ENCODE peak calls at places on chromosomes 7 and 10, in four cellular contexts. O is A549, F is neuronal stem cell, W is GM23248. S is an unnamed sample.

GRCh38 chr7:78232806-78233205 is 434.2 kb downstream of the PHTF2 start:
- DNase-seq in O (no peak), W (peak), F (no peak), S (no peak)

GRCh38 chr7:138886501-138886917 is 88.5 kb upstream of the ATP6V0A4 start:
- DNase-seq in W (peak), O (peak), F (no peak), S (peak)

GRCh38 chr10:28925154-28925663 is 247.9 kb downstream of the BAMBI start:
- DNase-seq in O (no peak), F (no peak), W (no peak), S (peak)

GRCh38 chr7:129224251-129225205 is at the start of gene AHCYL2:
- DNase-seq in O (peak), F (peak), W (peak), S (peak)

GRCh38 chr10:1382711-1383110 is 326.5 kb downstream of the WDR37 start:
- DNase-seq in F (no peak), W (no peak), O (no peak), S (no peak)

GRCh38 chr7:50349963-50350944 is 45.7 kb downstream of the IKZF1 start:
- DNase-seq in F (no peak), W (no peak), O (no peak), S (no peak)

GRCh38 chr10:71908998-71909397 is 55.2 kb upstream of the CHST3 start:
- DNase-seq in O (no peak), W (no peak), F (no peak), S (no peak)

GRCh38 chr7:44377681-44378421 is 52.5 kb upstream of the CAMK2B start:
- DNase-seq in O (no peak), W (no peak), F (no peak), S (no peak)

GRCh38 chr7:14752301-14752700 is 150.2 kb downstream of the DGKB start:
- DNase-seq in O (no peak), F (no peak), W (no peak), S (no peak)
- H3K4me2 ChIP-seq in O (no peak), F (no peak), W (no peak), S (no peak)

GRCh38 chr10:10872035-10872673 is 145.5 kb upstream of the CELF2 start:
- DNase-seq in O (no peak), W (peak), F (no peak), S (peak)
- H3K4me2 ChIP-seq in O (no peak), W (peak), F (no peak), S (peak)

DNA sequence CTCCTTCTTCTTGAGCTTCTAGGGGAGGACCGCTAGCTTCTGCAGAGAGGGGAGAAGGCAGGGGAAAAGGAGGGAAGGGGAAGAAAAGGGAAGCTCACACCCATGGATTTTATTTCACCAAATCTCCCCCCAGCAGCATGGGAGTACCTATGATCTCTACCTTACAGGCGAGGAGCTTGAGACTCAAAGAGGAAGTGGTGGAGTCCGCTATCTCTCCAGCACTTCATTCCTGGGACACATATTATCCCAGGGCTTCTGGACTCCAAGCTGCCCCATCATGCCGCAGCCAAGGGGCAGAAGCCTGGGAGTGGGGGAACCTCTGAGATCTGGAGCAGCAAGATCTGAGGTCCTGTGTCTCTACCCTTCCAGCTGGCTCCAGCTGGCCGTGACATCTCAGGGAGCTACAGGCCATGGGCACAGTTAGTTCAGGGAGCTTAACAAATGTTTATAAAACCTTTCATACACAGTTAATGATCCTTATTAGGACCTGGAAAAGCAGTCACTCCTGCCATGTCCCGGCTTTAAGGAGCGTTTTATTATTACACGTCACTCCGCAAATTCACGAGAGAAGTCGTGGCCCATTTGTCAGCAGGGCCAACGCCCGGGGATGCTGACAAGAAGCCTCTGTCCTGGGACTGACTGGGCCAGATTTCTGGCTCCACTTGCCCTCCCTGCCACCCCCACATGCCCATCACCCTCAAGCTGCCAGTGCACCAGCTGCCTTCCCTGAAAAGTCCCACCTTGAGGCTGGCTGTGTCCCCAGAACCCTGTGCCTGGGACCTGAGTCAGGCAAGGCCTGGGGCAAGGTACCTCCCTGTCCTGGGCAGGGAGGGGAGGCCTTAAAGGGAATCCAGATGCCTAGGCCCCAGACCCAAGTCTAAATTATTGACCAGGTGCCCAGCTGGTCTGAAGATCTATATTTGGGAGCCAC is 132.1 kb upstream of the ZMIZ1 start:
- DNase-seq in O (no peak), F (no peak), W (no peak), S (no peak)
- H3K4me2 ChIP-seq in O (no peak), F (no peak), W (no peak), S (no peak)

DNA sequence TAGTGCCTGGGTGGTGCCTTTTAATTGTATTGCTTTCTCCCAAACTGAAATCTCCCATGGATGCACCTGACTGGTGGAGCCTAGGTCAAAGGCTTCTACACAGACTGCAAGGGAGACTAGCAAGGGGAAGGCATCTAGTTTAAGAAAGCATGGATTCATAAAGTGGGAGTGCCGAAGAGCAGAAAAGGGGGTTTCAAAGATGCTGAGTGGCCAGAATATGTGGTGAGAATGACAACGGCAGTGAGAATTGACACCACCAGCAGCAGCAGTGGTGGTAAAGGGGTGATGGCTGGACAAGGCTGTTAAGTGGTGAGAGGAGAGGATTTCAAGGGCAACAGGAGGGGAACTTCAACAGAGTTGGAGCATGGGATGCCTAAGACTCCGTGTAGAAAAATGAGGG is 36.7 kb downstream of the LSMEM1 start:
- DNase-seq in O (no peak), F (no peak), W (no peak), S (no peak)
- H3K4me2 ChIP-seq in O (no peak), F (no peak), W (no peak), S (no peak)

DNA sequence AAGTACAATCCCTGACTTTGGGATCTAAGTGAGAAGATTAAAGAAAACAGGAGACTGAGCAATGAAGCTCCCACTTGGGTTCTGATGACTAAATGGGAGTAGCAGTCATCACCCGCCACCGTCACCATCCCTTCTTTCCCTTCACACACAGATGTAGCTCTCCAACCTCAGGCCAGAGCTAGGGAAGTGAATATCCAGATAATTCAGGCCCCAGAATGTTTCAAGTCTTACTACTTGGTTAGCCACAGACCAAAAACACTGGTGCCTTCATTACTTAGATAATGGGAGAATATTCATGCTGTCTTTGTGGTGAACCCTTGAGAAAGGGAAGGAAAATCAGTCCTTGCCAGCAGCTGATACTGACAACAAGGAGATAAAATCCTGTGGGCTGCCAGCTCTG is 100.7 kb downstream of the OSBPL3 start:
- DNase-seq in W (peak), O (no peak), F (no peak), S (no peak)
- H3K4me2 ChIP-seq in W (no peak), O (no peak), F (no peak), S (no peak)

GRCh38 chr7:142496545-142496991 is 238.7 kb upstream of the PRSS58 start:
- DNase-seq in O (peak), F (no peak), W (peak), S (no peak)
- H3K4me2 ChIP-seq in O (no peak), F (no peak), W (peak), S (peak)

GRCh38 chr10:105542401-105542800 is 901.3 kb downstream of the SORCS3 start:
- DNase-seq in F (peak), O (no peak), W (no peak), S (no peak)

GRCh38 chr10:105545101-105545500 is 904.0 kb downstream of the SORCS3 start:
- DNase-seq in F (no peak), O (no peak), W (no peak), S (no peak)

GRCh38 chr10:105535478-105535877 is 894.4 kb downstream of the SORCS3 start:
- DNase-seq in F (no peak), O (no peak), W (no peak), S (no peak)

GRCh38 chr10:105538933-105539332 is 897.8 kb downstream of the SORCS3 start:
- DNase-seq in O (no peak), W (no peak), F (peak), S (no peak)

GRCh38 chr10:105540381-105540780 is 899.3 kb downstream of the SORCS3 start:
- DNase-seq in O (no peak), W (no peak), F (no peak), S (no peak)
- H3K4me2 ChIP-seq in O (no peak), W (no peak), F (no peak), S (no peak)

DNA sequence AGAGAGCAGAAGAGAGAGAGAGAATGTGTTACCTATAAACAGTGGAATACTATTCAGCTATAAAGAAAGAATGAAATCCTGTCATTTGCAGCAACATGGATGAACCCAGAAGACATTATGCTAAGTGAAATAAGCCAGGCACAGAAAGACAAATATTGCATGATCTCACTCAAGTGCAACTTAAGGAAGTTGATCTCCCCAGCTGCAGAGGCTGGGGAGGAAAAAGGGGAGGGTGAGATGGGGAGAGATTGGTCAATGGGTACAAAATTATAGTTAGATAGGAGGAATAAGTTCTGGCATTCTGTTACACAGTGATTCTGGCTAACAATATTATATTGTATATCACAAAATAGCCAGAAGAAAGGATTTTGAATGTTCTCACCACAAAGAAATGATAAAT is 11.2 kb upstream of the JAZF1 start:
- DNase-seq in F (no peak), W (no peak), O (no peak), S (no peak)
- H3K4me2 ChIP-seq in F (no peak), W (no peak), O (no peak), S (no peak)

DNA sequence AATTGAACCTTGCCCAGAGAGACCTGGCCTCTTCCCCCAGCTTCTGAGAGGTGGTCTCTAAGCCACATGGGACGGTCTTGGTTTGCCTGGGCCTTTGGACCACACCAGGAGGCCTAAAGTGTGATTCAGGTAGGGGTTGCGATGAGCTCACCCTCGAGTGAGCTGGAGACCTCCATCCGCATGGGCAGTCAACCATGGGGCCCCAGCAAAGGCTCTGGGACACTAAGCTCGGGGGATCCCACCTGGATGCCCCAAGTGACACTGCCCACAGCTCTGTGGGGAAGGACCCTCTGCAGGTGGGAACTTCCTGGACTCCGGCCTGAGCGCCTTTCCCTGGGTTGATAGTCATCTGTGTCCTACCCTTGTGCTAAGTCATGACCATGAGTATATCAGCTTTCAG is 57.1 kb upstream of the FAM20C start:
- DNase-seq in F (no peak), W (no peak), O (no peak), S (peak)
- H3K4me2 ChIP-seq in F (no peak), W (no peak), O (no peak), S (no peak)